ENCODE peak calls at places on chromosomes 7 and 10, in nine cellular contexts. One of them, this sample, is unnamed.
A peak's percentile ranks its signal among the peaks of the same experiment; 100 is the strongest.

GRCh38 chr7:157865351-157866165 is 528.8 kb downstream of the DNAJB6 start:
- DNase-seq in putamen: no peak
- DNase-seq in hypothalamus: no peak
- DNase-seq in T-helper 2 cell treated with Interferon-gamma antibody and Interleukin-4, amounts not matched to agents 5 μg/mL and 100 μg/mL, for 36 hours: no peak
- DNase-seq in stimulated activated CD4-positive, alpha-beta T cell treated with anti-CD3 and anti-CD28 coated beads, Interleukin-1b, Interleukin-23, amount 100 ng/mL, for 24 hours: no peak
- DNase-seq in EL: no peak
- DNase-seq in GM04504: no peak
- DNase-seq in effector memory CD4-positive, alpha-beta T cell: no peak
- DNase-seq in Daoy: no peak
- DNase-seq in this sample: no peak

GRCh38 chr10:19592276-19592675 is 224.0 kb upstream of the PLXDC2 start:
- DNase-seq in putamen: no peak
- DNase-seq in hypothalamus: no peak
- DNase-seq in T-helper 2 cell treated with Interferon-gamma antibody and Interleukin-4, amounts not matched to agents 5 μg/mL and 100 μg/mL, for 36 hours: no peak
- DNase-seq in stimulated activated CD4-positive, alpha-beta T cell treated with anti-CD3 and anti-CD28 coated beads, Interleukin-1b, Interleukin-23, amount 100 ng/mL, for 24 hours: no peak
- DNase-seq in EL: peak; percentile 5
- DNase-seq in GM04504: no peak
- DNase-seq in effector memory CD4-positive, alpha-beta T cell: no peak
- DNase-seq in Daoy: peak; percentile 49
- DNase-seq in this sample: no peak

GRCh38 chr10:86523348-86523747 is 1.8 kb upstream of the WAPL start:
- DNase-seq in putamen: peak; percentile 30
- DNase-seq in hypothalamus: no peak
- DNase-seq in T-helper 2 cell treated with Interferon-gamma antibody and Interleukin-4, amounts not matched to agents 5 μg/mL and 100 μg/mL, for 36 hours: no peak
- DNase-seq in stimulated activated CD4-positive, alpha-beta T cell treated with anti-CD3 and anti-CD28 coated beads, Interleukin-1b, Interleukin-23, amount 100 ng/mL, for 24 hours: no peak
- DNase-seq in EL: peak; percentile 38
- DNase-seq in GM04504: no peak
- DNase-seq in effector memory CD4-positive, alpha-beta T cell: no peak
- DNase-seq in Daoy: no peak
- DNase-seq in this sample: no peak

GRCh38 chr10:21740989-21741388 is 207.0 kb downstream of the MLLT10 start:
- DNase-seq in putamen: no peak
- DNase-seq in hypothalamus: no peak
- DNase-seq in T-helper 2 cell treated with Interferon-gamma antibody and Interleukin-4, amounts not matched to agents 5 μg/mL and 100 μg/mL, for 36 hours: no peak
- DNase-seq in stimulated activated CD4-positive, alpha-beta T cell treated with anti-CD3 and anti-CD28 coated beads, Interleukin-1b, Interleukin-23, amount 100 ng/mL, for 24 hours: no peak
- DNase-seq in EL: no peak
- DNase-seq in GM04504: no peak
- DNase-seq in effector memory CD4-positive, alpha-beta T cell: peak; percentile 27
- DNase-seq in Daoy: no peak
- DNase-seq in this sample: no peak

GRCh38 chr7:2242541-2243482 is 786 bp downstream of the NUDT1 start:
- DNase-seq in putamen: no peak
- DNase-seq in hypothalamus: no peak
- DNase-seq in T-helper 2 cell treated with Interferon-gamma antibody and Interleukin-4, amounts not matched to agents 5 μg/mL and 100 μg/mL, for 36 hours: peak; percentile 7
- DNase-seq in stimulated activated CD4-positive, alpha-beta T cell treated with anti-CD3 and anti-CD28 coated beads, Interleukin-1b, Interleukin-23, amount 100 ng/mL, for 24 hours: no peak
- DNase-seq in EL: peak; percentile 50
- DNase-seq in GM04504: no peak
- DNase-seq in effector memory CD4-positive, alpha-beta T cell: no peak
- DNase-seq in Daoy: peak; percentile 59
- DNase-seq in this sample: no peak

GRCh38 chr10:46542567-46543323 is 13.7 kb downstream of the GPRIN2 start:
- DNase-seq in putamen: no peak
- DNase-seq in hypothalamus: no peak
- DNase-seq in T-helper 2 cell treated with Interferon-gamma antibody and Interleukin-4, amounts not matched to agents 5 μg/mL and 100 μg/mL, for 36 hours: no peak
- DNase-seq in stimulated activated CD4-positive, alpha-beta T cell treated with anti-CD3 and anti-CD28 coated beads, Interleukin-1b, Interleukin-23, amount 100 ng/mL, for 24 hours: no peak
- DNase-seq in EL: no peak
- DNase-seq in GM04504: no peak
- DNase-seq in effector memory CD4-positive, alpha-beta T cell: no peak
- DNase-seq in Daoy: no peak
- DNase-seq in this sample: peak; percentile 20

GRCh38 chr10:78203915-78204818 is 170.5 kb downstream of the RPS24 start:
- DNase-seq in putamen: no peak
- DNase-seq in hypothalamus: no peak
- DNase-seq in T-helper 2 cell treated with Interferon-gamma antibody and Interleukin-4, amounts not matched to agents 5 μg/mL and 100 μg/mL, for 36 hours: no peak
- DNase-seq in stimulated activated CD4-positive, alpha-beta T cell treated with anti-CD3 and anti-CD28 coated beads, Interleukin-1b, Interleukin-23, amount 100 ng/mL, for 24 hours: no peak
- DNase-seq in EL: no peak
- DNase-seq in GM04504: no peak
- DNase-seq in effector memory CD4-positive, alpha-beta T cell: no peak
- DNase-seq in Daoy: peak; percentile 48
- DNase-seq in this sample: no peak

GRCh38 chr10:58740620-58741369 is 228.1 kb downstream of the BICC1 start:
- DNase-seq in putamen: no peak
- DNase-seq in hypothalamus: no peak
- DNase-seq in T-helper 2 cell treated with Interferon-gamma antibody and Interleukin-4, amounts not matched to agents 5 μg/mL and 100 μg/mL, for 36 hours: no peak
- DNase-seq in stimulated activated CD4-positive, alpha-beta T cell treated with anti-CD3 and anti-CD28 coated beads, Interleukin-1b, Interleukin-23, amount 100 ng/mL, for 24 hours: no peak
- DNase-seq in EL: no peak
- DNase-seq in GM04504: no peak
- DNase-seq in effector memory CD4-positive, alpha-beta T cell: no peak
- DNase-seq in Daoy: no peak
- DNase-seq in this sample: no peak

GRCh38 chr10:71521504-71522290 is 125.0 kb downstream of the CDH23 start:
- DNase-seq in putamen: no peak
- DNase-seq in hypothalamus: no peak
- DNase-seq in T-helper 2 cell treated with Interferon-gamma antibody and Interleukin-4, amounts not matched to agents 5 μg/mL and 100 μg/mL, for 36 hours: no peak
- DNase-seq in stimulated activated CD4-positive, alpha-beta T cell treated with anti-CD3 and anti-CD28 coated beads, Interleukin-1b, Interleukin-23, amount 100 ng/mL, for 24 hours: no peak
- DNase-seq in EL: no peak
- DNase-seq in GM04504: no peak
- DNase-seq in effector memory CD4-positive, alpha-beta T cell: no peak
- DNase-seq in Daoy: no peak
- DNase-seq in this sample: no peak

GRCh38 chr7:50591480-50592438 is 26.6 kb upstream of the DDC start:
- DNase-seq in putamen: no peak
- DNase-seq in hypothalamus: no peak
- DNase-seq in T-helper 2 cell treated with Interferon-gamma antibody and Interleukin-4, amounts not matched to agents 5 μg/mL and 100 μg/mL, for 36 hours: no peak
- DNase-seq in stimulated activated CD4-positive, alpha-beta T cell treated with anti-CD3 and anti-CD28 coated beads, Interleukin-1b, Interleukin-23, amount 100 ng/mL, for 24 hours: no peak
- DNase-seq in EL: no peak
- DNase-seq in GM04504: no peak
- DNase-seq in effector memory CD4-positive, alpha-beta T cell: no peak
- DNase-seq in Daoy: no peak
- DNase-seq in this sample: no peak

GRCh38 chr7:91082038-91082437 is 182.2 kb upstream of the FZD1 start:
- DNase-seq in putamen: no peak
- DNase-seq in hypothalamus: no peak
- DNase-seq in T-helper 2 cell treated with Interferon-gamma antibody and Interleukin-4, amounts not matched to agents 5 μg/mL and 100 μg/mL, for 36 hours: no peak
- DNase-seq in stimulated activated CD4-positive, alpha-beta T cell treated with anti-CD3 and anti-CD28 coated beads, Interleukin-1b, Interleukin-23, amount 100 ng/mL, for 24 hours: no peak
- DNase-seq in EL: peak; percentile 40
- DNase-seq in GM04504: peak; percentile 48
- DNase-seq in effector memory CD4-positive, alpha-beta T cell: no peak
- DNase-seq in Daoy: no peak
- DNase-seq in this sample: no peak

GRCh38 chr10:84850826-84851225 is 522.4 kb downstream of the CCSER2 start:
- DNase-seq in putamen: no peak
- DNase-seq in hypothalamus: no peak
- DNase-seq in T-helper 2 cell treated with Interferon-gamma antibody and Interleukin-4, amounts not matched to agents 5 μg/mL and 100 μg/mL, for 36 hours: no peak
- DNase-seq in stimulated activated CD4-positive, alpha-beta T cell treated with anti-CD3 and anti-CD28 coated beads, Interleukin-1b, Interleukin-23, amount 100 ng/mL, for 24 hours: no peak
- DNase-seq in EL: no peak
- DNase-seq in GM04504: no peak
- DNase-seq in effector memory CD4-positive, alpha-beta T cell: no peak
- DNase-seq in Daoy: no peak
- DNase-seq in this sample: no peak

GRCh38 chr7:27464970-27465369 is 197.7 kb downstream of the HIBADH start:
- DNase-seq in putamen: no peak
- DNase-seq in hypothalamus: no peak
- DNase-seq in T-helper 2 cell treated with Interferon-gamma antibody and Interleukin-4, amounts not matched to agents 5 μg/mL and 100 μg/mL, for 36 hours: no peak
- DNase-seq in stimulated activated CD4-positive, alpha-beta T cell treated with anti-CD3 and anti-CD28 coated beads, Interleukin-1b, Interleukin-23, amount 100 ng/mL, for 24 hours: no peak
- DNase-seq in EL: no peak
- DNase-seq in GM04504: no peak
- DNase-seq in effector memory CD4-positive, alpha-beta T cell: no peak
- DNase-seq in Daoy: no peak
- DNase-seq in this sample: no peak

GRCh38 chr10:111151595-111151994 is 74.8 kb downstream of the ADRA2A start:
- DNase-seq in putamen: no peak
- DNase-seq in hypothalamus: no peak
- DNase-seq in T-helper 2 cell treated with Interferon-gamma antibody and Interleukin-4, amounts not matched to agents 5 μg/mL and 100 μg/mL, for 36 hours: no peak
- DNase-seq in stimulated activated CD4-positive, alpha-beta T cell treated with anti-CD3 and anti-CD28 coated beads, Interleukin-1b, Interleukin-23, amount 100 ng/mL, for 24 hours: no peak
- DNase-seq in EL: no peak
- DNase-seq in GM04504: no peak
- DNase-seq in effector memory CD4-positive, alpha-beta T cell: no peak
- DNase-seq in Daoy: no peak
- DNase-seq in this sample: no peak

GRCh38 chr10:119246862-119247549 is 39.6 kb downstream of the GRK5 start:
- DNase-seq in putamen: no peak
- DNase-seq in hypothalamus: no peak
- DNase-seq in T-helper 2 cell treated with Interferon-gamma antibody and Interleukin-4, amounts not matched to agents 5 μg/mL and 100 μg/mL, for 36 hours: no peak
- DNase-seq in stimulated activated CD4-positive, alpha-beta T cell treated with anti-CD3 and anti-CD28 coated beads, Interleukin-1b, Interleukin-23, amount 100 ng/mL, for 24 hours: no peak
- DNase-seq in EL: peak; percentile 96
- DNase-seq in GM04504: peak; percentile 69
- DNase-seq in effector memory CD4-positive, alpha-beta T cell: no peak
- DNase-seq in Daoy: peak; percentile 40
- DNase-seq in this sample: no peak

GRCh38 chr7:29109356-29109755 is 37.0 kb downstream of the CPVL start:
- DNase-seq in putamen: no peak
- DNase-seq in hypothalamus: no peak
- DNase-seq in T-helper 2 cell treated with Interferon-gamma antibody and Interleukin-4, amounts not matched to agents 5 μg/mL and 100 μg/mL, for 36 hours: no peak
- DNase-seq in stimulated activated CD4-positive, alpha-beta T cell treated with anti-CD3 and anti-CD28 coated beads, Interleukin-1b, Interleukin-23, amount 100 ng/mL, for 24 hours: no peak
- DNase-seq in EL: no peak
- DNase-seq in GM04504: no peak
- DNase-seq in effector memory CD4-positive, alpha-beta T cell: no peak
- DNase-seq in Daoy: no peak
- DNase-seq in this sample: no peak

GRCh38 chr7:139029353-139029752 is 6.5 kb downstream of the ZC3HAV1L start:
- DNase-seq in putamen: no peak
- DNase-seq in hypothalamus: no peak
- DNase-seq in T-helper 2 cell treated with Interferon-gamma antibody and Interleukin-4, amounts not matched to agents 5 μg/mL and 100 μg/mL, for 36 hours: no peak
- DNase-seq in stimulated activated CD4-positive, alpha-beta T cell treated with anti-CD3 and anti-CD28 coated beads, Interleukin-1b, Interleukin-23, amount 100 ng/mL, for 24 hours: no peak
- DNase-seq in EL: no peak
- DNase-seq in GM04504: no peak
- DNase-seq in effector memory CD4-positive, alpha-beta T cell: no peak
- DNase-seq in Daoy: no peak
- DNase-seq in this sample: no peak

GRCh38 chr7:46957195-46957594 is 624.7 kb downstream of the TNS3 start:
- DNase-seq in putamen: no peak
- DNase-seq in hypothalamus: no peak
- DNase-seq in T-helper 2 cell treated with Interferon-gamma antibody and Interleukin-4, amounts not matched to agents 5 μg/mL and 100 μg/mL, for 36 hours: no peak
- DNase-seq in stimulated activated CD4-positive, alpha-beta T cell treated with anti-CD3 and anti-CD28 coated beads, Interleukin-1b, Interleukin-23, amount 100 ng/mL, for 24 hours: no peak
- DNase-seq in EL: no peak
- DNase-seq in GM04504: no peak
- DNase-seq in effector memory CD4-positive, alpha-beta T cell: no peak
- DNase-seq in Daoy: no peak
- DNase-seq in this sample: no peak

GRCh38 chr7:22251906-22252495 is 105.0 kb downstream of the RAPGEF5 start:
- DNase-seq in putamen: peak; percentile 82
- DNase-seq in hypothalamus: no peak
- DNase-seq in T-helper 2 cell treated with Interferon-gamma antibody and Interleukin-4, amounts not matched to agents 5 μg/mL and 100 μg/mL, for 36 hours: no peak
- DNase-seq in stimulated activated CD4-positive, alpha-beta T cell treated with anti-CD3 and anti-CD28 coated beads, Interleukin-1b, Interleukin-23, amount 100 ng/mL, for 24 hours: no peak
- DNase-seq in EL: no peak
- DNase-seq in GM04504: no peak
- DNase-seq in effector memory CD4-positive, alpha-beta T cell: no peak
- DNase-seq in Daoy: no peak
- DNase-seq in this sample: no peak

GRCh38 chr10:116733566-116733965 is 8.8 kb downstream of the HSPA12A start:
- DNase-seq in putamen: no peak
- DNase-seq in hypothalamus: no peak
- DNase-seq in T-helper 2 cell treated with Interferon-gamma antibody and Interleukin-4, amounts not matched to agents 5 μg/mL and 100 μg/mL, for 36 hours: no peak
- DNase-seq in stimulated activated CD4-positive, alpha-beta T cell treated with anti-CD3 and anti-CD28 coated beads, Interleukin-1b, Interleukin-23, amount 100 ng/mL, for 24 hours: no peak
- DNase-seq in EL: peak; percentile 72
- DNase-seq in GM04504: peak; percentile 54
- DNase-seq in effector memory CD4-positive, alpha-beta T cell: no peak
- DNase-seq in Daoy: no peak
- DNase-seq in this sample: no peak